ENCODE peak calls at places on chromosome 4, in seven cellular contexts. N is H54; Q is posterior cingulate gyrus; E is AG10803; J is mammary epithelial cell; F is iris pigment epithelial cell; C is CD8-positive, alpha-beta memory T cell. Y is an unnamed sample.

GRCh38 chr4:18318682-18319410 is 297.3 kb upstream of the LCORL start:
- DNase-seq in N (no peak), Q (peak; percentile 83), F (peak; percentile 2), J (no peak), E (no peak), C (no peak), Y (no peak)

GRCh38 chr4:39446842-39447573 is 11.7 kb downstream of the RPL9 start:
- DNase-seq in E (peak; percentile 40), Q (peak; percentile 87), F (peak; percentile 79), J (peak; percentile 43), N (no peak), C (peak; percentile 31), Y (peak; percentile 41)

GRCh38 chr4:28250646-28251045 is 1390.0 kb downstream of the STIM2 start:
- DNase-seq in Q (no peak), F (peak; percentile 26), C (no peak), N (no peak), E (no peak), J (no peak), Y (no peak)

GRCh38 chr4:153438916-153439756 is 27.0 kb upstream of the TMEM131L start:
- DNase-seq in C (peak; percentile 51), Q (no peak), F (no peak), J (no peak), E (no peak), N (no peak), Y (no peak)

GRCh38 chr4:121728798-121729226 is 32.0 kb upstream of the ANXA5 start:
- DNase-seq in Q (no peak), J (peak; percentile 77), E (peak; percentile 97), C (no peak), F (peak; percentile 72), N (peak; percentile 4), Y (no peak)

GRCh38 chr4:140642674-140643437 is 74.1 kb upstream of the UCP1 start:
- DNase-seq in N (no peak), Q (peak; percentile 70), E (no peak), J (no peak), F (no peak), C (no peak), Y (peak; percentile 40)

GRCh38 chr4:125719987-125720386 is 405.2 kb downstream of the FAT4 start:
- DNase-seq in C (no peak), E (no peak), Q (no peak), J (no peak), N (no peak), F (no peak), Y (no peak)

GRCh38 chr4:87896020-87896621 is 63.4 kb downstream of the MEPE start:
- DNase-seq in Q (no peak), C (no peak), J (peak; percentile 91), E (peak; percentile 77), N (peak; percentile 39), F (peak; percentile 95), Y (no peak)

GRCh38 chr4:84681488-84682274 is 98.8 kb downstream of the CDS1 start:
- DNase-seq in E (peak; percentile 81), J (peak; percentile 58), F (peak; percentile 87), Q (peak; percentile 87), C (no peak), N (peak; percentile 32), Y (no peak)

GRCh38 chr4:13793020-13793710 is 165.6 kb upstream of the BOD1L1 start:
- DNase-seq in C (no peak), E (no peak), N (no peak), J (no peak), Q (no peak), F (no peak), Y (no peak)

GRCh38 chr4:3303840-3304715 is 11.3 kb downstream of the RGS12 start:
- DNase-seq in J (no peak), C (no peak), Q (no peak), E (no peak), F (no peak), N (no peak), Y (no peak)

GRCh38 chr4:8419222-8420041 is 21.1 kb downstream of the ACOX3 start:
- DNase-seq in J (no peak), Q (peak; percentile 76), E (no peak), N (no peak), F (peak; percentile 70), C (no peak), Y (no peak)

GRCh38 chr4:24970635-24971034 is 57.8 kb upstream of the CCDC149 start:
- DNase-seq in E (no peak), Q (no peak), C (no peak), N (no peak), J (no peak), F (no peak), Y (no peak)

GRCh38 chr4:144189121-144189520 is 48.6 kb upstream of the GYPA start:
- DNase-seq in C (no peak), Q (no peak), J (no peak), N (no peak), F (no peak), E (no peak), Y (no peak)

GRCh38 chr4:177505171-177505615 is 63.0 kb upstream of the AGA start:
- DNase-seq in E (no peak), N (no peak), J (no peak), Q (no peak), F (no peak), C (no peak), Y (no peak)

GRCh38 chr4:98603683-98604573 is 54.5 kb downstream of the TSPAN5 start:
- DNase-seq in E (peak; percentile 52), C (no peak), F (no peak), Q (no peak), N (no peak), J (no peak), Y (no peak)

GRCh38 chr4:32824321-32824720 is 2104.2 kb downstream of the PCDH7 start:
- DNase-seq in J (no peak), C (no peak), N (no peak), F (peak; percentile 59), E (no peak), Q (no peak), Y (no peak)

GRCh38 chr4:88630756-88631155 is 38.5 kb downstream of the HERC3 start:
- DNase-seq in N (peak; percentile 16), C (no peak), E (peak; percentile 76), J (peak; percentile 61), F (peak; percentile 84), Q (no peak), Y (no peak)

GRCh38 chr4:148764720-148765119 is 322.5 kb upstream of the NR3C2 start:
- DNase-seq in C (no peak), Q (no peak), E (no peak), F (no peak), N (no peak), J (no peak), Y (no peak)

GRCh38 chr4:156547439-156547838 is 424.2 kb downstream of the PDGFC start:
- DNase-seq in Q (no peak), E (peak; percentile 93), F (peak; percentile 97), J (peak; percentile 73), N (no peak), C (no peak), Y (no peak)

GRCh38 chr4:57113870-57114269 is 3.7 kb upstream of the IGFBP7 start:
- DNase-seq in F (no peak), J (no peak), E (no peak), Q (no peak), N (no peak), C (no peak), Y (no peak)

GRCh38 chr4:20254517-20255250 is 3.0 kb downstream of the SLIT2 start:
- DNase-seq in Q (peak; percentile 85), N (no peak), C (no peak), F (peak; percentile 61), J (no peak), E (peak; percentile 44), Y (peak; percentile 30)

Y was measured in ovary.